ENCODE peak calls at places on chromosomes 16 and 17, in nine cellular contexts. One of them, this sample, is unnamed.

GRCh38 chr16:72108353-72109102 is 14.9 kb downstream of the DHX38 start:
- DNase-seq in K562: no peak
- DNase-seq in A549: no peak
- DNase-seq in endothelial cell: no peak
- DNase-seq in NB4: no peak
- DNase-seq in HFF-Myc: no peak
- DNase-seq in ovary: no peak
- DNase-seq in lower lobe of right lung: no peak
- DNase-seq in colonic mucosa: no peak
- DNase-seq in this sample: no peak

GRCh38 chr16:11328172-11329079 is 16.8 kb upstream of the RMI2 start:
- DNase-seq in K562: no peak
- DNase-seq in A549: peak
- DNase-seq in endothelial cell: peak
- DNase-seq in NB4: peak
- DNase-seq in HFF-Myc: peak
- DNase-seq in ovary: peak
- DNase-seq in lower lobe of right lung: peak
- DNase-seq in colonic mucosa: peak
- DNase-seq in this sample: no peak

GRCh38 chr17:78541488-78542237 is 35.5 kb downstream of the DNAH17 start:
- DNase-seq in K562: peak
- DNase-seq in A549: peak
- DNase-seq in endothelial cell: no peak
- DNase-seq in NB4: peak
- DNase-seq in HFF-Myc: no peak
- DNase-seq in ovary: no peak
- DNase-seq in lower lobe of right lung: peak
- DNase-seq in colonic mucosa: no peak
- DNase-seq in this sample: no peak

GRCh38 chr17:16938031-16938430 is 33.9 kb downstream of the TNFRSF13B start:
- DNase-seq in K562: no peak
- DNase-seq in A549: no peak
- DNase-seq in endothelial cell: no peak
- DNase-seq in NB4: no peak
- DNase-seq in HFF-Myc: no peak
- DNase-seq in ovary: no peak
- DNase-seq in lower lobe of right lung: no peak
- DNase-seq in colonic mucosa: no peak
- DNase-seq in this sample: peak

GRCh38 chr17:68182016-68182315 is 65.9 kb upstream of the AMZ2 start:
- DNase-seq in K562: no peak
- DNase-seq in A549: no peak
- DNase-seq in endothelial cell: no peak
- DNase-seq in NB4: no peak
- DNase-seq in HFF-Myc: no peak
- DNase-seq in ovary: no peak
- DNase-seq in lower lobe of right lung: no peak
- DNase-seq in colonic mucosa: no peak
- DNase-seq in this sample: no peak

GRCh38 chr17:48100160-48100559 is 1.1 kb downstream of the CBX1 start:
- DNase-seq in K562: no peak
- DNase-seq in A549: no peak
- DNase-seq in endothelial cell: no peak
- DNase-seq in NB4: no peak
- DNase-seq in HFF-Myc: no peak
- DNase-seq in ovary: no peak
- DNase-seq in lower lobe of right lung: no peak
- DNase-seq in colonic mucosa: no peak
- DNase-seq in this sample: no peak

GRCh38 chr17:74123350-74123749 is 80.1 kb upstream of the RPL38 start:
- DNase-seq in K562: no peak
- DNase-seq in A549: no peak
- DNase-seq in endothelial cell: no peak
- DNase-seq in NB4: no peak
- DNase-seq in HFF-Myc: no peak
- DNase-seq in ovary: no peak
- DNase-seq in lower lobe of right lung: no peak
- DNase-seq in colonic mucosa: no peak
- DNase-seq in this sample: no peak

GRCh38 chr16:12317121-12317810 is 340.7 kb downstream of the SNX29 start:
- DNase-seq in K562: no peak
- DNase-seq in A549: no peak
- DNase-seq in endothelial cell: no peak
- DNase-seq in NB4: no peak
- DNase-seq in HFF-Myc: no peak
- DNase-seq in ovary: no peak
- DNase-seq in lower lobe of right lung: no peak
- DNase-seq in colonic mucosa: no peak
- DNase-seq in this sample: no peak

GRCh38 chr16:81190667-81191066 is 47.8 kb upstream of the BCO1 start:
- DNase-seq in K562: peak
- DNase-seq in A549: peak
- DNase-seq in endothelial cell: no peak
- DNase-seq in NB4: peak
- DNase-seq in HFF-Myc: no peak
- DNase-seq in ovary: no peak
- DNase-seq in lower lobe of right lung: no peak
- DNase-seq in colonic mucosa: no peak
- DNase-seq in this sample: no peak

GRCh38 chr16:10608687-10609409 is 28.4 kb upstream of the EMP2 start:
- DNase-seq in K562: no peak
- DNase-seq in A549: no peak
- DNase-seq in endothelial cell: no peak
- DNase-seq in NB4: no peak
- DNase-seq in HFF-Myc: no peak
- DNase-seq in ovary: peak
- DNase-seq in lower lobe of right lung: no peak
- DNase-seq in colonic mucosa: no peak
- DNase-seq in this sample: no peak

GRCh38 chr16:81940781-81941560 is 70.3 kb downstream of the SDR42E1 start:
- DNase-seq in K562: peak
- DNase-seq in A549: peak
- DNase-seq in endothelial cell: no peak
- DNase-seq in NB4: peak
- DNase-seq in HFF-Myc: no peak
- DNase-seq in ovary: no peak
- DNase-seq in lower lobe of right lung: no peak
- DNase-seq in colonic mucosa: no peak
- DNase-seq in this sample: no peak

GRCh38 chr17:77266891-77267341 is 126.1 kb downstream of the SEC14L1 start:
- DNase-seq in K562: peak
- DNase-seq in A549: no peak
- DNase-seq in endothelial cell: peak
- DNase-seq in NB4: peak
- DNase-seq in HFF-Myc: no peak
- DNase-seq in ovary: no peak
- DNase-seq in lower lobe of right lung: no peak
- DNase-seq in colonic mucosa: no peak
- DNase-seq in this sample: no peak
- TF ChIP-seq CTCF in K562: peak
- TF ChIP-seq CTCF in A549: peak
- TF ChIP-seq CTCF in endothelial cell: peak
- TF ChIP-seq CTCF in NB4: peak
- TF ChIP-seq CTCF in HFF-Myc: peak
- TF ChIP-seq CTCF in ovary: no peak
- TF ChIP-seq CTCF in lower lobe of right lung: no peak
- TF ChIP-seq CTCF in colonic mucosa: no peak
- TF ChIP-seq CTCF in this sample: no peak

DNA sequence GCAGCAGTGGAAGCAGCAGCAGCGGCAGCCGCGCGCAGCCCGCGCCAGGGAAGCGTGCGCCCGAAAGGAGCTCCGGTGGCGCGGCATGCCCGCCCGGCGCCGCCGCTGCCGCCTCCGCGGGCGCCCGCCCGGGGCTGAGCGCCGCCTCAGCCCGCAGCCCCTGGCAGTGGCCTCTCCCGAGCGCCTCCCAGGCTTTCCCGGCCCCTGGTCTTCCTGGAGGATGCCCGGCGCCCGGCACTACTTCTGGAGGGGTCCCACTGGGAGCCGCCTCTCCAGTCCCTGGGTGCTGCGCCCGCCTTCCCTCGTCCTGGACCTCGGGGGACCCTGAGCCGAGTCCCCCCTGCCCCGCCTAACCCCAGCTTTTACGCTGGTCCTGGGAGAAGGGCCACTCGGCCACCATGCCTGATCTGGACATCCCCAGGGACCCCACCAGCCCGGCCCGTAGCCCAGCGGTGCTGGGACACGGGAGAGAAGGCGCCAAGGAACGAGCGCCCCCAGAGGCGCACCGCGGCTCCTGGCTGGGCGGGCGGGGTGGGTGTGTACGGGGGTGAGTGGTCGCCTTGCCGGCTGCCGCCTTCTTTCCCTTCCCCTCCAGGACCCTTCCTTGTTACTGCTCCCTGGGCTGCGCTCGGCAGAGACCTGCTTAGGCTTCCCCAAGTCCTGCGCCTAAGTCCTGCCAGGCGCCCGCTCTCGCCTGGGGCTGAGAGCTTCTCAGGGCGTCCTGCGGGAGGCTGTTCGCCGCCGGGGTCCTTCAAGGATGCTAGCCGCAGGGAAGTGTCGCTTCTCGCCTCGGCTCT is 713 bp downstream of the ASIC2 start:
- DNase-seq in K562: peak
- DNase-seq in A549: peak
- DNase-seq in endothelial cell: peak
- DNase-seq in NB4: no peak
- DNase-seq in HFF-Myc: no peak
- DNase-seq in ovary: peak
- DNase-seq in lower lobe of right lung: no peak
- DNase-seq in colonic mucosa: peak
- DNase-seq in this sample: no peak
- TF ChIP-seq CTCF in K562: no peak
- TF ChIP-seq CTCF in A549: peak
- TF ChIP-seq CTCF in endothelial cell: peak
- TF ChIP-seq CTCF in NB4: no peak
- TF ChIP-seq CTCF in HFF-Myc: peak
- TF ChIP-seq CTCF in ovary: no peak
- TF ChIP-seq CTCF in lower lobe of right lung: peak
- TF ChIP-seq CTCF in colonic mucosa: no peak
- TF ChIP-seq CTCF in this sample: peak

GRCh38 chr16:30112197-30113030 is 923 bp downstream of the GDPD3 start:
- DNase-seq in K562: peak
- DNase-seq in A549: peak
- DNase-seq in endothelial cell: peak
- DNase-seq in NB4: peak
- DNase-seq in HFF-Myc: no peak
- DNase-seq in ovary: peak
- DNase-seq in lower lobe of right lung: peak
- DNase-seq in colonic mucosa: peak
- DNase-seq in this sample: no peak
- TF ChIP-seq CTCF in K562: peak
- TF ChIP-seq CTCF in A549: peak
- TF ChIP-seq CTCF in endothelial cell: peak
- TF ChIP-seq CTCF in NB4: peak
- TF ChIP-seq CTCF in HFF-Myc: peak
- TF ChIP-seq CTCF in ovary: no peak
- TF ChIP-seq CTCF in lower lobe of right lung: peak
- TF ChIP-seq CTCF in colonic mucosa: peak
- TF ChIP-seq CTCF in this sample: peak

DNA sequence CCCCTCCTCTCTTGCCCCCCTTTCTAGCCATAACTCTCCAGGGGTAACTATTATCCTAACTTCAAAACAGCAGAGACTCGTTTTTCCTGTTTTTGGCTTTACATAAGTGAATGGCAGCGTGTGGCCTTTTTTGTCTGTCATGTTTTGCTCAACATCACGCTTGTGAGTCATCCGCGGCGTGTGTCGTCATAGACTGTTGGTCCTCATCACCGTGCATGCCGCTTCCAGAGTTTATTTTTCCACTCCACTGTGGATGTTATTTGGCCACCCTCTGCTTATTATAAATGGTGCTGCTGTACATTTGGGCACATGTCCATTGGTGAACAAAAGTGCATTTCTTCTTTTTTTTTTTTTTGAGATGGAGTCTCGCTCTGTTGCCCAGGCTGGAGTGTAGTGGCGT is 52.5 kb downstream of the ERN1 start:
- DNase-seq in K562: no peak
- DNase-seq in A549: no peak
- DNase-seq in endothelial cell: no peak
- DNase-seq in NB4: peak
- DNase-seq in HFF-Myc: no peak
- DNase-seq in ovary: no peak
- DNase-seq in lower lobe of right lung: peak
- DNase-seq in colonic mucosa: no peak
- DNase-seq in this sample: no peak
- TF ChIP-seq CTCF in K562: no peak
- TF ChIP-seq CTCF in A549: no peak
- TF ChIP-seq CTCF in endothelial cell: no peak
- TF ChIP-seq CTCF in NB4: no peak
- TF ChIP-seq CTCF in HFF-Myc: no peak
- TF ChIP-seq CTCF in ovary: no peak
- TF ChIP-seq CTCF in lower lobe of right lung: no peak
- TF ChIP-seq CTCF in colonic mucosa: no peak
- TF ChIP-seq CTCF in this sample: no peak

GRCh38 chr17:7932483-7932891 is 481 bp downstream of the CNTROB start:
- DNase-seq in K562: peak
- DNase-seq in A549: peak
- DNase-seq in endothelial cell: no peak
- DNase-seq in NB4: peak
- DNase-seq in HFF-Myc: peak
- DNase-seq in ovary: no peak
- DNase-seq in lower lobe of right lung: peak
- DNase-seq in colonic mucosa: peak
- DNase-seq in this sample: no peak

GRCh38 chr17:7930841-7931631 is 710 bp downstream of the TRAPPC1 start:
- DNase-seq in K562: no peak
- DNase-seq in A549: peak
- DNase-seq in endothelial cell: no peak
- DNase-seq in NB4: no peak
- DNase-seq in HFF-Myc: no peak
- DNase-seq in ovary: no peak
- DNase-seq in lower lobe of right lung: no peak
- DNase-seq in colonic mucosa: no peak
- DNase-seq in this sample: no peak

GRCh38 chr17:7931709-7932482 is at the start of the genes CNTROB and TRAPPC1:
- DNase-seq in K562: peak
- DNase-seq in A549: peak
- DNase-seq in endothelial cell: peak
- DNase-seq in NB4: peak
- DNase-seq in HFF-Myc: peak
- DNase-seq in ovary: peak
- DNase-seq in lower lobe of right lung: peak
- DNase-seq in colonic mucosa: peak
- DNase-seq in this sample: peak

GRCh38 chr17:7935859-7936258 is 3.9 kb downstream of the CNTROB start:
- DNase-seq in K562: no peak
- DNase-seq in A549: no peak
- DNase-seq in endothelial cell: no peak
- DNase-seq in NB4: no peak
- DNase-seq in HFF-Myc: no peak
- DNase-seq in ovary: no peak
- DNase-seq in lower lobe of right lung: no peak
- DNase-seq in colonic mucosa: no peak
- DNase-seq in this sample: no peak

DNA sequence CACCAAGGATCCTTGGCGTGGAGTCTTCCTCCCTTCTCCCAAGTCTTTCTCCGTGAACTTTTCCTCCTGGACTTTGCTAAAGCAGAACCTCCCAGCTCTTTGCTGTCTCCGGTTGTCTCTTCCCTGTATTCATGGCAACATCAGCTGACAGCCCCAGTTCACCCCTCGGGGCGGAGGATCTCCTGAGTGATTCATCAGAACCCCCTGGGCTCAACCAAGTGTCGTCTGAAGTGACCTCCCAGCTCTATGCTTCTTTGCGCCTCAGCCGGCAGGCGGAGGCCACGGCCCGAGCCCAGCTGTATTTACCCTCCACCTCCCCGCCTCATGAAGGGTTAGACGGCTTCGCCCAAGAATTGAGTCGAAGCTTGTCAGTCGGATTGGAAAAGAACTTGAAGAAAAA is 943 bp downstream of the CNTROB start:
- DNase-seq in K562: peak
- DNase-seq in A549: peak
- DNase-seq in endothelial cell: peak
- DNase-seq in NB4: peak
- DNase-seq in HFF-Myc: peak
- DNase-seq in ovary: no peak
- DNase-seq in lower lobe of right lung: peak
- DNase-seq in colonic mucosa: peak
- DNase-seq in this sample: no peak
- TF ChIP-seq CTCF in K562: peak
- TF ChIP-seq CTCF in A549: peak
- TF ChIP-seq CTCF in endothelial cell: no peak
- TF ChIP-seq CTCF in NB4: no peak
- TF ChIP-seq CTCF in HFF-Myc: peak
- TF ChIP-seq CTCF in ovary: no peak
- TF ChIP-seq CTCF in lower lobe of right lung: peak
- TF ChIP-seq CTCF in colonic mucosa: no peak
- TF ChIP-seq CTCF in this sample: no peak

This sample was measured in mesothelial cell of epicardium.